ENCODE peak calls at places on chromosomes 12 and 14, in seven cellular contexts. R, D, U, C, T, P and V are unnamed samples.

GRCh38 chr12:108582509-108582908 is 15.4 kb downstream of the TMEM119 start:
- DNase-seq in P (no peak), D (no peak), U (no peak), T (no peak), C (no peak), R (no peak), V (no peak)

GRCh38 chr12:116525418-116526001 is 33.7 kb upstream of the MAP1LC3B2 start:
- DNase-seq in T (peak), P (peak), C (no peak), U (no peak), R (no peak), D (no peak), V (no peak)

GRCh38 chr12:6867407-6868210 is at the start of gene TPI1:
- DNase-seq in C (no peak), D (peak), P (peak), R (peak), U (peak), T (peak), V (peak)

GRCh38 chr12:119730381-119730780 is 62.4 kb downstream of the PRKAB1 start:
- DNase-seq in C (no peak), U (no peak), P (no peak), R (no peak), T (no peak), D (no peak), V (no peak)

GRCh38 chr14:21825147-21825743 is 151.6 kb upstream of the OR4E1 start:
- DNase-seq in R (no peak), C (no peak), D (no peak), U (peak), T (no peak), P (no peak), V (no peak)

GRCh38 chr12:49230176-49230575 is 34.7 kb upstream of the TUBA1C start:
- DNase-seq in T (no peak), U (no peak), D (no peak), R (no peak), P (no peak), C (no peak), V (no peak)

GRCh38 chr12:89348894-89349669 is 3.2 kb downstream of the DUSP6 start:
- DNase-seq in T (no peak), C (no peak), P (no peak), R (no peak), D (no peak), U (no peak), V (no peak)

GRCh38 chr12:40829738-40830144 is 137.5 kb downstream of the CNTN1 start:
- DNase-seq in U (no peak), P (no peak), D (no peak), T (no peak), C (no peak), R (no peak), V (no peak)

GRCh38 chr14:37594916-37595808 is at the start of the genes FOXA1 and TTC6:
- DNase-seq in T (no peak), C (no peak), U (peak), R (peak), P (no peak), D (no peak), V (no peak)

GRCh38 chr14:101037021-101037817 is 133.7 kb upstream of the RTL1 start:
- DNase-seq in U (peak), R (no peak), D (no peak), C (no peak), T (no peak), P (no peak), V (no peak)

GRCh38 chr14:95217391-95217900 is 60.1 kb upstream of the DICER1 start:
- DNase-seq in T (no peak), U (no peak), R (no peak), C (no peak), P (no peak), D (no peak), V (no peak)

GRCh38 chr12:116677202-116677651 is 60.6 kb downstream of the SPRING1 start:
- DNase-seq in R (no peak), P (no peak), T (no peak), D (no peak), U (no peak), C (no peak), V (no peak)

GRCh38 chr12:44750468-44750867 is 125.6 kb downstream of the NELL2 start:
- DNase-seq in R (no peak), T (no peak), P (no peak), D (no peak), U (no peak), C (no peak), V (no peak)

GRCh38 chr12:128323115-128323514 is 56.1 kb downstream of the TMEM132C start:
- DNase-seq in P (no peak), C (no peak), U (no peak), D (no peak), R (no peak), T (no peak), V (no peak)

GRCh38 chr14:102878970-102879460 is 43.4 kb upstream of the AMN start:
- DNase-seq in T (peak), C (no peak), U (peak), P (no peak), R (no peak), D (no peak), V (no peak)

DNA sequence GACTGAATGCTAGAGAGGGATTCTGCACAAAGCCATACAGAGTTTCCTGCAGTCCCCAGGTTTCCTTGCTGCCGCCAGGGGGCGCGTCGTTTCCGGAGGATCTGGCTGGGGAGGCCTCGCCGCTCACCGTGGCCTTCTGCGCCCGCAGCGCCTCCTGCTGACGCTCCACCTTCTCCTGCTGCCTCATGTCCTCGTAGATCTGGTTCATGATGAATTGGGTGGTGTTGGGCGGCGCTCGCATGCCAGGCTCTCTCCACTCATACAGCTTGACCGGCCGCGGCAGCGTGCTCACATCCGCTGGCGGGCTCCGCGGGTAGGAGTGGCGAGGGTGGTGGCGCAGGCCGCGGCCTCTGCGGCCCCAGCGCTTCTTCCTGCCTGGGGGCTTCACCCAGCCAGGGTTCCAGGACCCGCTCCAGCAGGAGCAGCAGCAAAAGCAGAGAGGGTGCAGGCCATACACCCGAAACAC is 987 bp downstream of the CCER1 start:
- DNase-seq in C (no peak), P (no peak), R (no peak), U (no peak), D (no peak), T (no peak), V (no peak)
- TF ChIP-seq CTCF in C (no peak), P (no peak), R (peak), U (peak), D (no peak), T (no peak), V (peak)

GRCh38 chr12:57099062-57099714 is 10.3 kb downstream of the NAB2 start:
- DNase-seq in U (no peak), T (no peak), D (no peak), R (no peak), P (no peak), C (no peak), V (no peak)
- TF ChIP-seq CTCF in U (no peak), T (no peak), D (no peak), R (no peak), P (no peak), C (no peak), V (no peak)

GRCh38 chr14:64238049-64238448 is 56.1 kb downstream of the ESR2 start:
- DNase-seq in C (no peak), U (no peak), T (no peak), R (no peak), P (no peak), D (no peak), V (no peak)
- TF ChIP-seq CTCF in C (no peak), U (no peak), T (no peak), R (no peak), P (no peak), D (no peak), V (no peak)

GRCh38 chr14:104817930-104818713 is 17.2 kb downstream of the ZBTB42 start:
- DNase-seq in D (no peak), P (no peak), T (no peak), R (no peak), C (no peak), U (no peak), V (no peak)
- TF ChIP-seq CTCF in D (no peak), P (no peak), T (no peak), R (no peak), C (no peak), U (no peak), V (no peak)

GRCh38 chr12:100672075-100672592 is 98.7 kb downstream of the GAS2L3 start:
- DNase-seq in D (no peak), P (no peak), T (no peak), R (no peak), C (no peak), U (peak), V (no peak)
- TF ChIP-seq CTCF in D (no peak), P (peak), T (peak), R (peak), C (no peak), U (peak), V (peak)

GRCh38 chr12:52404951-52405350 is 1.2 kb downstream of the KRT82 start:
- DNase-seq in P (no peak), D (no peak), T (no peak), U (no peak), R (no peak), C (no peak), V (no peak)
- TF ChIP-seq CTCF in P (no peak), D (no peak), T (no peak), U (no peak), R (no peak), C (no peak), V (no peak)